ENCODE peak calls at places on chromosomes 13 and 19, in eight cellular contexts. L is gastrocnemius medialis, M is A549, D is AG04450, A is fibroblast of the aortic adventitia, T is BE2C, I is cardiac muscle cell, E is left ventricle myocardium inferior. X is an unnamed sample.

GRCh38 chr13:47298506-47298905 is 401.7 kb upstream of the HTR2A start:
- DNase-seq in E (no peak), M (no peak), A (peak), D (no peak), L (no peak), I (no peak), T (no peak), X (no peak)

GRCh38 chr13:77529501-77529840 is 6.0 kb upstream of the SCEL start:
- DNase-seq in M (no peak), T (no peak), I (no peak), D (no peak), L (no peak), A (no peak), E (no peak), X (no peak)

GRCh38 chr13:51380269-51380668 is 40.8 kb downstream of the SERPINE3 start:
- DNase-seq in L (no peak), I (peak), E (no peak), A (peak), T (no peak), M (no peak), D (no peak), X (no peak)

GRCh38 chr19:4014541-4015491 is 7.3 kb downstream of the PIAS4 start:
- DNase-seq in L (no peak), M (no peak), E (peak), D (no peak), I (no peak), A (no peak), T (peak), X (no peak)

GRCh38 chr13:49620170-49620621 is 8.1 kb upstream of the ARL11 start:
- DNase-seq in A (no peak), E (no peak), T (no peak), L (no peak), M (no peak), D (no peak), I (no peak), X (no peak)

GRCh38 chr13:30971575-30971974 is 39.1 kb downstream of the TEX26 start:
- DNase-seq in E (no peak), I (peak), A (peak), T (no peak), L (no peak), M (no peak), D (no peak), X (no peak)

GRCh38 chr13:46609726-46610125 is 56.8 kb downstream of the LRCH1 start:
- DNase-seq in M (no peak), E (no peak), D (no peak), T (no peak), L (no peak), A (no peak), I (no peak), X (no peak)

GRCh38 chr13:30051531-30052060 is 201.2 kb upstream of the UBL3 start:
- DNase-seq in L (no peak), D (no peak), T (no peak), I (no peak), M (no peak), A (no peak), E (no peak), X (no peak)

GRCh38 chr13:27708325-27708724 is 84.0 kb upstream of the GSX1 start:
- DNase-seq in M (no peak), L (no peak), E (peak), I (no peak), A (no peak), T (no peak), D (no peak), X (no peak)

GRCh38 chr13:27713767-27714166 is 78.5 kb upstream of the GSX1 start:
- DNase-seq in I (no peak), E (no peak), D (no peak), T (no peak), M (no peak), A (no peak), L (no peak), X (no peak)

GRCh38 chr13:27709779-27710178 is 82.5 kb upstream of the GSX1 start:
- DNase-seq in T (no peak), L (no peak), A (no peak), I (no peak), D (no peak), M (no peak), E (no peak), X (no peak)

GRCh38 chr13:27712421-27712820 is 79.9 kb upstream of the GSX1 start:
- DNase-seq in M (no peak), D (no peak), I (peak), E (no peak), A (peak), T (peak), L (peak), X (no peak)
- H3K4me3 ChIP-seq in M (no peak), D (no peak), I (no peak), E (no peak), A (no peak), T (no peak), L (no peak), X (no peak)

GRCh38 chr13:28805193-28805819 is 14.8 kb upstream of the MTUS2 start:
- DNase-seq in I (peak), L (no peak), D (no peak), A (peak), T (peak), E (peak), M (no peak), X (no peak)
- TF ChIP-seq CTCF in I (peak), L (no peak), D (no peak), A (peak), T (peak), E (peak), M (peak), X (peak)

GRCh38 chr19:711224-711623 is 2.5 kb downstream of the PALM start:
- DNase-seq in I (no peak), M (no peak), T (no peak), L (no peak), A (no peak), E (no peak), D (no peak), X (no peak)
- H3K4me3 ChIP-seq in I (no peak), M (no peak), T (no peak), L (no peak), A (no peak), E (peak), D (no peak), X (no peak)

GRCh38 chr19:13784731-13785452 is 10.4 kb upstream of the ZSWIM4 start:
- DNase-seq in M (no peak), E (peak), I (peak), D (no peak), T (peak), L (peak), A (peak), X (peak)
- TF ChIP-seq CTCF in M (peak), E (peak), I (peak), D (peak), T (peak), L (peak), A (peak), X (peak)

DNA sequence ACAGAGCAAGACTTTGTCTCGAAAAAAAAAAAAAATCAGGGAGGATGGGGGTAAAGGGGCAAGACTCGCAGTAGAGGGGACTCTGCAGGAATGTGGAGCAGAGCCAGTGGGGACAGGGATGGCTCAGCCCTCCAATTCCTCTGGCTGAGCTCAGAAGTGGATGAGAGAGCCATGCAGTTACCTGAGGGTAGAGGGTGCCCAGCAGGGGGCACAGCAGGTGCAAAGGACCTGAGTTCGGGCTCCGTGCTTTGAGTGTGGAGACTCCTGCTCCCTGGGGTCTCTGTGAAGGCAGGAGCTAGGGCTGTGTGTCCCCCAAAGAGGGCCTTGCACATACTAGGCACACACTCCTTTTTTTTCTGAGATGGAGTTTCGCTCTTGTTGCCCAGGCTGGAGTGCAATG is 7.7 kb downstream of the DOCK6 start:
- DNase-seq in E (no peak), A (no peak), I (no peak), M (no peak), D (no peak), T (no peak), L (no peak), X (no peak)
- H3K4me3 ChIP-seq in E (no peak), A (no peak), I (no peak), M (no peak), D (no peak), T (no peak), L (no peak), X (no peak)

DNA sequence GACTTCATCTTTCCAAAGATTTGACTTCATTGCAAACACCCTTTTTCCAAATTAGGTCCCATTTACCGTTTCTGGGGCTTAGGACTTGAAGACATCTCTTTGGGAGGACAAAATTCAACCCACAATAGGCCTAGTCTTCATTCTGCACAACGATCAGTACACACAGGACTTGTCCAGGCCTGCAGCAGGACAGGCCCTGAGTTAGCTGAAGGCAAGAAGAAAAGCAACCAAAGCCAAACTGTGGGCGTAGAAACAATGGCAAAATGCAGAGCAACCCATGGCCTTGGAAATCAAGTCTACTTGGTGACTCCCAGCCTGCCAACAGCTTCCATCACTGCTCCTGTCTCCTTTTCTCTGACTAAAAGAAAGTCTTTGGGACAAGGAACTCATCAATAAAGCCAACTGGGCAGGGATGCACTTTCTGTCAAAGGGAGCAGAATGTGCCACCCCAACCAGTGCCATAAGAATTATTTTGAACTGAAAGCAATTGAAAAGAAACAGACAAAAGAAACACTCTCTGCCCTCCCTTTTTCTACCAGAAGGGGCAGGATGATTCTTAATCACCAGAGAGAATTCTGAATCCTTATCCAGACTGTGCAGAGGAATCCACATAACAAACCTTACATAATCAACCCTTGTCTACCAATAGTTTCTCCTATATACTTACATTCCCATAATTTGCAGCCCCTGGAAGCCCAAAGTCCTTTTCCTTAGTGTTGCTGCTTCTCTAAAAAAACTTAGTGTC is 520.9 kb upstream of the NBEA start:
- DNase-seq in M (no peak), A (no peak), E (no peak), D (no peak), T (no peak), I (no peak), L (no peak), X (no peak)
- TF ChIP-seq CTCF in M (no peak), A (peak), E (no peak), D (peak), T (peak), I (peak), L (no peak), X (no peak)

DNA sequence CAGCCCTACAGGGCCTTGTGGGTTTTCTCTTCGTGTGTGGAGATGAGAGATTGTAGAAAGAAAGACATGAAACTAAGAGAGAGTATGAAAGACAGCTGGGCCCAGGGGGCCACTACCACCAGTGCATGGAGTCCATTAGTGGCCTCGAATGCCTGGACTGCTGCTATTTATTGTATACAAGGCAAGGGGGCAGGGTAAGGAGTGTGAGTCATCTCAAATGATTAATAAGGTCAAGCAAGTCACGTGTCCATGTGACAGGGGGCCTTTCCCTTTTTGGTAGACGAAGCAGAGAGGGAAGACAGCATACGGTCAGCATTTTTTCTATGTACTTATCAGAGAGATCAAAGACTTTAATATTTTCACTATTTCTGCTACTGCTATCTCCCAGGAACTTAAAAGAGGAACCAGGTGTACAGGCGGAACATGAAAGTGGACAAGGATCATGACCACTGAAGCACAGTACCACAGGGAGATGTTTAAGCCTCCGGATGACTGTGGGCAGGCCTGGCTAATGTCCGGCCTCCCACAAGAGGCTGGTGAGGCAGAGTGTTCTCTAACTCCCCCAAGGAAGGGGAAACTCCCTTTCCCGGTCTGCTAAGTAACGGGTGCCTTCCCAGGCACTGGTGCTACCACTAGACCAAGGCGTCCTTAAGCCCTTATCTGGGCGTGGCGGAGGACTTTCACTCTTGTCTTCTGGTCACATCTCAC is 25.5 kb downstream of the FGF21 start:
- DNase-seq in A (peak), L (no peak), E (no peak), T (peak), I (peak), M (no peak), D (no peak), X (no peak)
- H3K4me3 ChIP-seq in A (no peak), L (no peak), E (no peak), T (no peak), I (no peak), M (no peak), D (no peak), X (no peak)

GRCh38 chr13:63048648-63049047 is 1633.0 kb upstream of the PCDH20 start:
- DNase-seq in E (no peak), L (no peak), T (no peak), D (no peak), A (no peak), I (no peak), M (no peak), X (no peak)
- TF ChIP-seq CTCF in E (no peak), L (no peak), T (peak), D (peak), A (no peak), I (no peak), M (no peak), X (no peak)

DNA sequence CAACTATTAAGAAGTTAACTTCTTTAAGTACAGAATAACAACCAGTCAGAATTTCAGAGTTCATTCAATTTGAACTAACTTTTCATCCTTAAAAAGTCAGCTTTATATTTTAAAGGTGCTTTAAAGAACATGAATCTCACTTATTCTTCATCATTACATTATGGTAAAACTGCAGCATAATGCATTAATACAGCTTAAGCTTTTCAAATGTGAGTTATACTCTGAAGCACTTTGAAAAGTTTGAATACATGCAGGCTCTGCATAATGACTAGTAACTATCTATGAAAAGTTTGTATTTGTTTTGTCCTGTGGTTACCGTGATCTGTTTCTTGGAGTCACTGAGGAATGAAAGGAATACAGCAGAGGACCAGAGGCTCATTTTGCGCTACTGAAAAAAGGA is 4.0 kb downstream of the PCDH17 start:
- DNase-seq in A (no peak), L (no peak), D (no peak), E (no peak), T (no peak), M (no peak), I (no peak), X (no peak)
- H3K4me3 ChIP-seq in A (no peak), L (no peak), D (no peak), E (peak), T (peak), M (no peak), I (no peak), X (peak)

X was measured in tibial artery.